ENCODE peak calls at places on chromosomes 6 and 20, in seven cellular contexts. W, Z, T, P, F, I and E are unnamed samples.

GRCh38 chr6:36352477-36353157 is 15.9 kb upstream of the BNIP5 start:
- DNase-seq in W (no peak), P (no peak), F (no peak), T (no peak), I (no peak), Z (no peak), E (no peak)

GRCh38 chr20:49579874-49580817 is 12.2 kb upstream of the PTGIS start:
- DNase-seq in P (peak), Z (peak), I (no peak), T (peak), F (peak), W (no peak), E (no peak)

GRCh38 chr6:101163611-101164010 is 229.9 kb upstream of the GRIK2 start:
- DNase-seq in I (no peak), W (no peak), Z (no peak), P (no peak), F (no peak), T (peak), E (no peak)

GRCh38 chr20:35108921-35109320 is 16.3 kb upstream of the TRPC4AP start:
- DNase-seq in F (no peak), I (no peak), T (no peak), Z (no peak), W (no peak), P (no peak), E (no peak)

GRCh38 chr6:80165143-80165542 is 58.7 kb downstream of the BCKDHB start:
- DNase-seq in I (no peak), F (peak), P (no peak), T (peak), Z (no peak), W (no peak), E (no peak)

GRCh38 chr20:58913079-58913478 is 60.6 kb downstream of the GNAS start:
- DNase-seq in F (no peak), I (no peak), W (no peak), Z (no peak), P (no peak), T (no peak), E (no peak)

GRCh38 chr6:89970609-89971337 is 76.5 kb downstream of the GJA10 start:
- DNase-seq in F (peak), Z (peak), I (peak), W (no peak), P (peak), T (peak), E (peak)

GRCh38 chr6:18388942-18389341 is 1.8 kb downstream of the RNF144B start:
- DNase-seq in I (peak), W (no peak), Z (no peak), F (peak), T (peak), P (no peak), E (no peak)

GRCh38 chr6:90610671-90611542 is 24.0 kb upstream of the MAP3K7 start:
- DNase-seq in I (no peak), T (peak), F (peak), Z (peak), P (peak), W (peak), E (no peak)

GRCh38 chr6:45724511-45724910 is 291.1 kb downstream of the CLIC5 start:
- DNase-seq in W (no peak), Z (no peak), F (peak), T (peak), I (peak), P (no peak), E (no peak)

GRCh38 chr6:33019358-33019757 is 10.0 kb upstream of the HLA-DOA start:
- DNase-seq in W (no peak), T (no peak), P (no peak), I (no peak), F (no peak), Z (no peak), E (no peak)

GRCh38 chr6:153302133-153302532 is 171.1 kb upstream of the RGS17 start:
- DNase-seq in I (no peak), Z (no peak), W (no peak), P (no peak), F (no peak), T (no peak), E (no peak)

GRCh38 chr6:30814137-30815084 is 69.9 kb upstream of the DDR1 start:
- DNase-seq in I (peak), Z (peak), F (peak), P (no peak), W (no peak), T (peak), E (no peak)

GRCh38 chr6:44128020-44128917 is 915 bp downstream of the TMEM63B start:
- DNase-seq in I (no peak), W (no peak), T (peak), Z (peak), P (peak), F (peak), E (no peak)

GRCh38 chr6:159654483-159655098 is 38.5 kb downstream of the SOD2 start:
- DNase-seq in I (peak), T (peak), W (no peak), P (no peak), F (peak), Z (no peak), E (peak)

GRCh38 chr20:34388000-34388399 is 24.9 kb downstream of the ITCH start:
- DNase-seq in Z (no peak), P (no peak), F (no peak), I (no peak), T (no peak), W (no peak), E (no peak)

GRCh38 chr6:160461641-160462040 is 113.5 kb downstream of the SLC22A3 start:
- DNase-seq in P (no peak), T (peak), W (no peak), F (peak), Z (no peak), I (peak), E (no peak)

GRCh38 chr6:44045672-44046015 is 81.6 kb downstream of the MRPL14 start:
- DNase-seq in W (no peak), Z (no peak), F (no peak), I (no peak), P (no peak), T (no peak), E (no peak)

GRCh38 chr20:59147197-59147596 is 16.4 kb upstream of the ZNF831 start:
- DNase-seq in W (no peak), I (no peak), T (no peak), Z (peak), F (no peak), P (no peak), E (no peak)

GRCh38 chr6:51472745-51473483 is 614.5 kb downstream of the PKHD1 start:
- DNase-seq in W (no peak), P (no peak), T (no peak), F (no peak), I (no peak), Z (peak), E (no peak)

GRCh38 chr6:33905081-33905609 is 101.3 kb upstream of the MLN start:
- DNase-seq in Z (no peak), W (peak), P (no peak), T (no peak), F (no peak), I (no peak), E (no peak)

GRCh38 chr6:166678426-166678825 is 51.4 kb upstream of the RPS6KA2 start:
- DNase-seq in F (peak), W (no peak), T (no peak), P (no peak), I (no peak), Z (peak), E (no peak)

GRCh38 chr20:41050361-41051019 is 21.9 kb downstream of the TOP1 start:
- DNase-seq in F (no peak), I (no peak), P (no peak), T (peak), Z (no peak), W (no peak), E (no peak)

GRCh38 chr6:13307508-13307995 is 20.8 kb downstream of the TBC1D7 start:
- DNase-seq in F (peak), I (no peak), T (peak), Z (no peak), W (no peak), P (no peak), E (no peak)

GRCh38 chr6:149567194-149567586 is 1.0 kb downstream of the GINM1 start:
- DNase-seq in T (no peak), W (no peak), Z (no peak), F (no peak), P (no peak), I (no peak), E (no peak)

GRCh38 chr6:9138856-9139426 is 703.6 kb upstream of the SLC35B3 start:
- DNase-seq in P (no peak), I (peak), T (no peak), Z (no peak), W (no peak), F (no peak), E (no peak)

GRCh38 chr20:2237059-2237458 is 58.7 kb upstream of the TGM3 start:
- DNase-seq in T (peak), I (peak), Z (peak), P (peak), W (no peak), F (peak), E (no peak)

GRCh38 chr6:2839195-2839981 is 2.3 kb downstream of the SERPINB1 start:
- DNase-seq in F (peak), W (no peak), I (peak), T (peak), P (no peak), Z (no peak), E (no peak)

GRCh38 chr6:117906905-117907599 is at the start of gene SLC35F1:
- DNase-seq in F (peak), W (no peak), T (peak), Z (peak), I (no peak), P (peak), E (no peak)

GRCh38 chr6:53410508-53411258 is 61.9 kb upstream of the ELOVL5 start:
- DNase-seq in F (peak), Z (no peak), P (peak), T (peak), I (peak), W (peak), E (no peak)

GRCh38 chr20:37565134-37565811 is 37.6 kb upstream of the BLCAP start:
- DNase-seq in T (no peak), Z (peak), F (no peak), W (no peak), I (no peak), P (no peak), E (no peak)

GRCh38 chr20:57999465-58000111 is 228.9 kb downstream of the ANKRD60 start:
- DNase-seq in P (no peak), I (no peak), W (no peak), F (no peak), T (no peak), Z (no peak), E (no peak)

GRCh38 chr6:90186637-90187361 is 109.8 kb downstream of the BACH2 start:
- DNase-seq in W (no peak), Z (no peak), I (no peak), F (no peak), T (no peak), P (no peak), E (no peak)

GRCh38 chr6:2749972-2750600 is 636 bp downstream of the MYLK4 start:
- DNase-seq in F (peak), Z (no peak), W (peak), I (peak), T (peak), P (no peak), E (no peak)

GRCh38 chr6:136396908-136397307 is 107.3 kb upstream of the BCLAF1 start:
- DNase-seq in T (no peak), W (no peak), P (no peak), Z (no peak), F (no peak), I (no peak), E (no peak)

GRCh38 chr6:165850434-165851019 is 187.5 kb upstream of the PDE10A start:
- DNase-seq in I (peak), Z (peak), W (peak), P (peak), F (peak), T (peak), E (no peak)

GRCh38 chr6:87407531-87407895 is 259 bp upstream of the CFAP206 start:
- DNase-seq in I (peak), F (peak), Z (no peak), P (no peak), W (no peak), T (peak), E (no peak)

GRCh38 chr6:95364016-95364604 is 213.2 kb upstream of the MANEA start:
- DNase-seq in I (no peak), T (peak), W (no peak), P (no peak), F (peak), Z (no peak), E (no peak)